ENCODE peak calls at places on chromosomes 4 and X, in six cellular contexts. O is heart right ventricle; Z is CD8-positive, alpha-beta memory T cell; F is GM23248; G is IMR-90; Q is CD4-positive, CD25-positive, alpha-beta regulatory T cell. H is an unnamed sample.

GRCh38 chr4:41998019-41998418 is 7.7 kb downstream of the SLC30A9 start:
- DNase-seq in Z (no peak), Q (no peak), O (no peak), F (no peak), G (no peak), H (peak)

GRCh38 chr4:12852338-12853307 is 631.5 kb downstream of the RAB28 start:
- DNase-seq in Z (no peak), F (peak), O (no peak), G (peak), Q (no peak), H (peak)

GRCh38 chr4:16627999-16628398 is 270.4 kb downstream of the LDB2 start:
- DNase-seq in Q (no peak), G (peak), F (peak), O (no peak), Z (no peak), H (peak)

GRCh38 chrX:11954196-11954595 is 184.1 kb upstream of the FRMPD4 start:
- DNase-seq in Q (no peak), F (no peak), Z (no peak), O (no peak), G (no peak), H (peak)

GRCh38 chrX:67544281-67544680 is 460 bp downstream of the AR start:
- DNase-seq in G (no peak), F (peak), Q (no peak), Z (no peak), O (peak), H (peak)

GRCh38 chrX:47697171-47697570 is 38.2 kb upstream of the UXT start:
- DNase-seq in O (no peak), Z (no peak), Q (no peak), G (no peak), F (peak), H (no peak)

GRCh38 chrX:9461087-9461486 is 3.8 kb upstream of the TBL1X start:
- DNase-seq in G (no peak), Q (no peak), Z (no peak), O (no peak), F (no peak), H (no peak)

GRCh38 chrX:39816871-39817731 is 280.7 kb downstream of the BCOR start:
- DNase-seq in G (peak), F (peak), Q (no peak), Z (no peak), O (no peak), H (peak)

GRCh38 chr4:182492456-182492855 is 249.3 kb downstream of the TENM3 start:
- DNase-seq in Z (no peak), F (peak), O (no peak), G (peak), Q (no peak), H (peak)

GRCh38 chr4:106864231-106864630 is 171.9 kb downstream of the DKK2 start:
- DNase-seq in O (no peak), F (peak), Q (no peak), Z (no peak), G (no peak), H (peak)

GRCh38 chrX:71852182-71852581 is 58.5 kb upstream of the NHSL2 start:
- DNase-seq in G (no peak), Z (no peak), F (no peak), O (no peak), Q (no peak), H (no peak)

GRCh38 chrX:118569676-118570075 is 74.1 kb downstream of the DOCK11 start:
- DNase-seq in G (no peak), Z (no peak), Q (no peak), F (no peak), O (no peak), H (no peak)

GRCh38 chrX:149512225-149512885 is 7.2 kb upstream of the IDS start:
- DNase-seq in Q (peak), O (peak), F (peak), G (peak), Z (peak), H (peak)

GRCh38 chr4:169659736-169660670 is 39.6 kb downstream of the CLCN3 start:
- DNase-seq in Z (peak), O (peak), F (peak), G (peak), Q (peak), H (peak)

GRCh38 chr4:109592367-109592766 is 32.3 kb downstream of the MCUB start:
- DNase-seq in O (no peak), F (no peak), Q (no peak), Z (no peak), G (no peak), H (no peak)

GRCh38 chrX:13719192-13719856 is 15.1 kb downstream of the TRAPPC2 start:
- DNase-seq in O (no peak), Z (no peak), F (no peak), G (peak), Q (peak), H (peak)

GRCh38 chr4:8438743-8439142 is 1.8 kb downstream of the ACOX3 start:
- DNase-seq in O (no peak), G (no peak), F (no peak), Q (no peak), Z (no peak), H (no peak)

DNA sequence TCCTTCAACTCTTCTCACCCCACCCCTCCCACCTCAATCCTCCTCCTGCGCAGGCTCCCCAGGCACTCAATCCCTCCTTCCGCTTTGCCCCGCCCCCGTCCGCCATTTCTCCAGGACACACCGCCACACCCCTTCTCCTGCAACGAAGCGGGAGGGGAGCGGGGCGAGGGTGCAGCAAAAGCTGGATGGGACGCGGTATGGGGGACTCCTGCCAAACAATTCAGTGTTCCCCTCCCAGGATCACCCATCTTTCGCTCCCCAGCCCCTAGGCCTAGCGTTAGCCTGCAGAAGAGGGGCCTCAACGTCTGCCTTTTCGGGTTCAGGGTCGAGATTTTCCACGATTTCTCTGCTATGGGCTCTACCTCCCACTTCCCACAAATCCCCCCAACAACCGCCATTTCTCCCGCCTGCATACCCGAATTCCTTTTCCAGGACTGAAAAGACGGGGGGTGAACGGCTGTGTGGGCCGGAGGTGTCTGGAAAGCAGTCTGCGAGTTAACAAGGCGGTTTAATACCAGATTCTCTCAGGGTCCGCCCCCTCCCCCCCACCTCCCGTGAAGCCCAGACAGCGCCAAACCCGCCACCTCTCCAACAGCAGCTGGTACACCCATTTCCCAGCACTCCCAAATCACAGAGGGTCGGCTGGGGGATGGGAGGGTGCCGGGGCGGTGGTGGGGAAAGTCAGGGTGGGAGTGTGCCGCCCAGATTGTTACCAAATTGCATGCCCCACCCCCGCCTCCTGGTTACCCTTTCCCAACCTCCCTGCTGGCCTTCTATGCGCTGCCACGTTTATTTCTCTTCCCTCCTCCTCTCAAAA is 781 bp downstream of the ARMCX2 start:
- DNase-seq in F (peak), O (peak), Q (peak), G (peak), Z (peak), H (peak)
- H3K27ac ChIP-seq in F (peak), O (no peak), Q (no peak), G (peak), Z (no peak), H (peak)

GRCh38 chr4:88058295-88058694 is 50.9 kb downstream of the PKD2 start:
- DNase-seq in Z (no peak), O (no peak), G (no peak), Q (no peak), F (no peak), H (no peak)

GRCh38 chr4:88060431-88060830 is 53.0 kb downstream of the PKD2 start:
- DNase-seq in O (no peak), Z (no peak), Q (no peak), F (no peak), G (no peak), H (no peak)

GRCh38 chr4:88062843-88063242 is 55.4 kb downstream of the PKD2 start:
- DNase-seq in O (no peak), Z (no peak), F (no peak), G (no peak), Q (no peak), H (no peak)

GRCh38 chr4:88062311-88062710 is 54.9 kb downstream of the PKD2 start:
- DNase-seq in G (no peak), O (no peak), Z (no peak), F (no peak), Q (no peak), H (no peak)

DNA sequence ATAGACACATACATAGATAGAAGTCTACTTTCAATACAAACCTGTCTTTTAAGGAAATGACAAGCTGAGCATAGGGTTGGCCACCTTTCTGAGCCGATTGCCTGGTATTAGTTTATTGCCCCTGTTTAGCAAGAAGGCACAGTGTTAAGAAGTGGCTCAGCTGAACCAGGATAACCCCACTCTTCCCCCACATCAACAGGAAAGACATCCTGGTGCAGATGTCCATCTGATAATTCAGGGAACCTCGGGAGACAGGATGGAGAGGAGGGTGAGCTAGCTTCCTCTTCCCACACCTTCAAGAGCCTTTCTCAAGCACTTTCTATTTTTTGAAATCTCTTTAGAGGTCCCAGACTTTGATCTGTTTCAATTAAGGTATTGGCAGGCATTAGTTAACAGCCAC is 52.3 kb downstream of the PKD2 start:
- DNase-seq in Q (no peak), F (no peak), Z (no peak), O (no peak), G (no peak), H (no peak)
- H3K4me3 ChIP-seq in Q (no peak), F (no peak), Z (no peak), O (no peak), G (no peak), H (no peak)

GRCh38 chrX:154531626-154532025 is 15.0 kb downstream of the G6PD start:
- DNase-seq in O (no peak), Q (no peak), Z (no peak), G (peak), F (peak), H (peak)
- H3K27ac ChIP-seq in O (no peak), Q (no peak), Z (no peak), G (peak), F (no peak), H (peak)

DNA sequence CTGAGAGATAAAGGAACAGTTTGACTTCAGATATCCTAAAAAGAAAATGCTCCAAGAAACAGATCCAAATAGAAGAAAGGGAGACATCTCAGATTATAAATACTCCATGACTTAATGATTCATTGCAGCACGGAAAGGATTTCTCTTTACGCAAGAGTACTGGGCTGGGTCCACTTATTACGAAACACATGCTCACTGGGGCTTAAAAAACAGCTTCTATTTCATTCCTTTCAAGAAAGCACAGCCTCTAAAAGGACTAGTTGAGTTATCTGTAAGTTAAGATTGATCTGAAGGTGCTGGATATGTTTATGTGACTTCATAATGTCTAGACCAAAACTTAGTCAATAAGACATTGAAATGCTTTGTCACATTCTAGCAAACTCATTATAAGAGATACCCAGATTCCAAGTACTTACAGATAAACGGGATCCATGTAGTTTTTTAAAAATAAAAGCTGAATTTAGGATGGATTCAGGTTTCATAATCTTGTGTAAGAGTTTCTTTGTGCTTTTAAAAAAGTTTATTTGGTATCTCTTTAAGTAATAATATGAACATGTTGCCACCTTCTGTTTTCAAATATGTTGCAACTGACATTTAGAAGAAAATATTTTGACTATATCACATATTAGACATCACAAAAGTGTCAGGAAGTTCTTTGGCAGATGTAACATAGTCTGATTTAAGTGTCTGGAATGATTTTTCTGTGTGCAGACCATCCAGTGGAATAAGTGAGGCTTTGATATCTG is 109.5 kb upstream of the MYOZ2 start:
- DNase-seq in Z (no peak), O (peak), F (peak), G (peak), Q (no peak), H (peak)
- H3K4me3 ChIP-seq in Z (no peak), O (no peak), F (peak), G (no peak), Q (no peak), H (no peak)

DNA sequence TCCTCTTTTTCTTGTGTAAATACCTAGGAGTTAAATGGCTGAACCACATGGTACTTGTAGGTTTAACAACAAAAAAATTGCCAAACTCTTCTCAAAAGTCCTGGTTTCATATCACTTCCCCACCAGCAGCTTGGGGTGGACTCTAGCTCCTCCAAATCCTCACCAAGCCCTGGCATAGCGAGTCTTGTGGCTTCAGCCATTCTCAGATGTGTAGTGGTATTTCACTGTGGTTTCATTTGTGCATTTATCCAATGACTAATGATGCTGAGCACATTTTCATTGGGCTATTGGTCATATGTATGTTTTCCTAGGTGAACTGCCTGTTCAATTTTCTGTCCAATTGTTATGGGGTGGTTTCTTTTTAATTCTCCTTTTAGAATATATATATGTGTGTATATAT is 249.3 kb downstream of the NLGN4X start:
- DNase-seq in F (no peak), Q (no peak), Z (no peak), G (no peak), O (no peak), H (no peak)
- H3K27ac ChIP-seq in F (no peak), Q (no peak), Z (no peak), G (no peak), O (no peak), H (no peak)

GRCh38 chr4:65670331-65671031 is at the start of gene EPHA5:
- DNase-seq in G (peak), Z (no peak), O (peak), F (peak), Q (no peak), H (peak)

GRCh38 chr4:65669008-65669971 is 999 bp downstream of the EPHA5 start:
- DNase-seq in F (peak), G (no peak), Z (no peak), Q (no peak), O (no peak), H (peak)

GRCh38 chr4:65669981-65670330 is 333 bp downstream of the EPHA5 start:
- DNase-seq in Z (no peak), Q (no peak), O (no peak), G (no peak), F (no peak), H (no peak)

GRCh38 chr4:65665951-65666523 is 4.3 kb downstream of the EPHA5 start:
- DNase-seq in O (no peak), Z (no peak), Q (no peak), G (no peak), F (peak), H (peak)

GRCh38 chr4:65668201-65669007 is 1.9 kb downstream of the EPHA5 start:
- DNase-seq in G (no peak), O (no peak), Z (no peak), F (peak), Q (no peak), H (peak)
- H3K4me3 ChIP-seq in G (peak), O (peak), Z (no peak), F (peak), Q (no peak), H (peak)

GRCh38 chrX:2462780-2463179 is 38.0 kb downstream of the DHRSX start:
- DNase-seq in Q (no peak), Z (no peak), F (no peak), G (no peak), O (no peak), H (no peak)

GRCh38 chrX:2461711-2462016 is 39.1 kb downstream of the DHRSX start:
- DNase-seq in Z (no peak), O (no peak), G (no peak), Q (no peak), F (no peak), H (no peak)

GRCh38 chrX:2466876-2467656 is 33.7 kb downstream of the DHRSX start:
- DNase-seq in G (no peak), Z (no peak), F (no peak), Q (no peak), O (no peak), H (no peak)

GRCh38 chrX:2464677-2465166 is 36.1 kb downstream of the DHRSX start:
- DNase-seq in O (no peak), G (no peak), Q (no peak), Z (no peak), F (no peak), H (no peak)

DNA sequence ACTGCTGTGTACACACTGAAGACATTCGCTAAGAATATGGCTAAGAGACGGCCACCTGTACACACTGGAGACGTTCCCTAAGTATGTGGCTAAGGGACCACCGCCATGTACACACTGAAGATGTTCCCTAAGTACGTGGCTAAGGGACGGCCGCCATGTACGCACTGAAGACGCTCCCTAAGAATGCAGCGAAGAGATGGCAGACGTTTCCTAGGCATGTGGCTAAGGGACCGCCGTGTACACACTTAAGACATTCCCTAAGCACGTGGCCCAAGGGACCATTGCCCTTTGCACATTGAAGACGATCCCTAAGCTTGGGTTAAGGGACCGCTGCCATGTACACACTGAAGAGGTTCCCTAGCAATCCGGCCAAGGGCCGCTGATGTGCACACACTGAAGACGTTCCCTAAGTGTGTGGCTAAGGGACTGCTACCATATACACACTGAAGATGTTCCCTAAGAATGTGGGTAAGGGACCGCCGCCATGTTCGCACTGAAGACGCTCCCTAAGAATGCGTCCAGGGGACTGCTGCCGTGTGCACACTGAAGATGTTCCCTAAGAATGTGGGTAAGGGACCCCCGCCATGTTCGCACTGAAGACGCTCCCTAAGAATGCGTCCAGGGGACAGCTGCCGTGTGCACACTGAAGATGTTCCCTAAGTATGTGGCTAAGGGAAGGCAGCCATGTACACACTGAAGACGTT is 36.7 kb downstream of the DHRSX start:
- DNase-seq in G (no peak), Q (no peak), F (no peak), O (no peak), Z (no peak), H (no peak)
- H3K27ac ChIP-seq in G (no peak), Q (no peak), F (no peak), O (no peak), Z (peak), H (no peak)